ENCODE peak calls at places on chromosomes 13 and 19, in four cellular contexts. Y, D, S and B are unnamed samples.

GRCh38 chr19:29542776-29543175 is 17.0 kb downstream of the VSTM2B start:
- DNase-seq in S (no peak), Y (no peak), D (no peak), B (no peak)

GRCh38 chr13:77810430-77810829 is 108.2 kb downstream of the EDNRB start:
- DNase-seq in D (no peak), Y (peak), S (no peak), B (no peak)

GRCh38 chr19:52034051-52034728 is 6.0 kb upstream of the ZNF614 start:
- DNase-seq in D (no peak), Y (no peak), S (no peak), B (no peak)

GRCh38 chr19:19740755-19741154 is 7.8 kb upstream of the ZNF14 start:
- DNase-seq in Y (peak), S (no peak), D (no peak), B (no peak)

GRCh38 chr13:47287291-47287751 is 390.5 kb upstream of the HTR2A start:
- DNase-seq in Y (no peak), S (no peak), D (no peak), B (no peak)

GRCh38 chr19:32368781-32369180 is 23.4 kb downstream of the ZNF507 start:
- DNase-seq in S (no peak), D (no peak), Y (no peak), B (no peak)

GRCh38 chr19:7595466-7596133 is at the start of gene CAMSAP3:
- DNase-seq in D (no peak), S (peak), Y (peak), B (peak)

GRCh38 chr13:98719527-98720250 is 32.8 kb downstream of the SLC15A1 start:
- DNase-seq in D (no peak), S (no peak), Y (no peak), B (no peak)

GRCh38 chr13:59846845-59847620 is 316.7 kb downstream of the DIAPH3 start:
- DNase-seq in Y (no peak), S (no peak), D (no peak), B (no peak)

GRCh38 chr19:29842471-29843179 is 30.8 kb downstream of the CCNE1 start:
- DNase-seq in D (no peak), S (no peak), Y (no peak), B (no peak)

GRCh38 chr19:982567-983170 is 1.5 kb upstream of the WDR18 start:
- DNase-seq in D (no peak), S (peak), Y (peak), B (peak)

GRCh38 chr19:45677351-45678230 is 9.6 kb downstream of the GIPR start:
- DNase-seq in D (peak), S (peak), Y (peak), B (peak)

GRCh38 chr13:32917504-32917903 is 98.7 kb upstream of the KL start:
- DNase-seq in S (no peak), Y (no peak), D (peak), B (no peak)

GRCh38 chr19:16936901-16937300 is 48.1 kb downstream of the F2RL3 start:
- DNase-seq in D (no peak), S (no peak), Y (no peak), B (no peak)

GRCh38 chr13:94947965-94948371 is 235.6 kb upstream of the SOX21 start:
- DNase-seq in D (no peak), Y (no peak), S (no peak), B (peak)

GRCh38 chr19:38684078-38684861 is 36.8 kb downstream of the ACTN4 start:
- DNase-seq in D (no peak), S (no peak), Y (no peak), B (no peak)

GRCh38 chr13:21175656-21176194 is 627 bp downstream of the SKA3 start:
- DNase-seq in S (peak), D (no peak), Y (peak), B (no peak)

GRCh38 chr13:25659091-25659502 is 287.3 kb downstream of the ATP8A2 start:
- DNase-seq in D (no peak), S (no peak), Y (no peak), B (no peak)

GRCh38 chr13:48831248-48831647 is 144.5 kb upstream of the FNDC3A start:
- DNase-seq in S (no peak), Y (no peak), D (peak), B (no peak)

GRCh38 chr13:20051366-20051765 is 92.8 kb downstream of the ZMYM2 start:
- DNase-seq in D (no peak), Y (no peak), S (no peak), B (no peak)

GRCh38 chr19:45922281-45922680 is 7.7 kb upstream of the NANOS2 start:
- DNase-seq in S (peak), Y (no peak), D (no peak), B (peak)

GRCh38 chr19:45781282-45782161 is 768 bp downstream of the DMPK start:
- DNase-seq in D (no peak), S (no peak), Y (no peak), B (no peak)

GRCh38 chr13:46553886-46554855 is 1.2 kb downstream of the LRCH1 start:
- DNase-seq in S (peak), D (no peak), Y (peak), B (no peak)

GRCh38 chr13:30141773-30142501 is 165.4 kb downstream of the KATNAL1 start:
- DNase-seq in D (no peak), Y (no peak), S (no peak), B (no peak)

GRCh38 chr19:48169585-48169973 is 565 bp downstream of the LIG1 start:
- DNase-seq in D (no peak), Y (peak), S (peak), B (peak)

GRCh38 chr13:59061621-59062020 is 1102.1 kb downstream of the DIAPH3 start:
- DNase-seq in S (no peak), D (no peak), Y (no peak), B (no peak)

GRCh38 chr13:45850020-45850613 is 1.4 kb downstream of the SIAH3 start:
- DNase-seq in Y (peak), D (no peak), S (no peak), B (no peak)

GRCh38 chr13:24348385-24348784 is 39.0 kb downstream of the C1QTNF9 start:
- DNase-seq in S (no peak), Y (no peak), D (no peak), B (no peak)

GRCh38 chr19:30696514-30696913 is 324.3 kb downstream of the ZNF536 start:
- DNase-seq in S (no peak), D (no peak), Y (peak), B (peak)

GRCh38 chr13:98761126-98761978 is 8.9 kb upstream of the SLC15A1 start:
- DNase-seq in S (peak), D (peak), Y (no peak), B (no peak)

GRCh38 chr13:102401305-102401704 is 543 bp downstream of the FGF14 start:
- DNase-seq in Y (peak), S (no peak), D (no peak), B (no peak)

GRCh38 chr19:43488179-43488578 is 16.4 kb downstream of the PHLDB3 start:
- DNase-seq in Y (no peak), D (no peak), S (no peak), B (no peak)

GRCh38 chr19:7833225-7834156 is 3.5 kb downstream of the EVI5L start:
- DNase-seq in D (no peak), Y (no peak), S (peak), B (no peak)

GRCh38 chr19:8396563-8397203 is 6.5 kb downstream of the RAB11B start:
- DNase-seq in S (peak), Y (peak), D (peak), B (no peak)

GRCh38 chr19:43564800-43565199 is 10.5 kb downstream of the XRCC1 start:
- DNase-seq in Y (no peak), S (no peak), D (no peak), B (no peak)

GRCh38 chr19:23785982-23786381 is 27.3 kb upstream of the ZNF681 start:
- DNase-seq in D (no peak), S (no peak), Y (no peak), B (no peak)

GRCh38 chr19:23789246-23789645 is 30.6 kb upstream of the ZNF681 start:
- DNase-seq in S (no peak), D (no peak), Y (no peak), B (no peak)

GRCh38 chr19:23790641-23791488 is 32.2 kb upstream of the ZNF681 start:
- DNase-seq in D (no peak), Y (no peak), S (no peak), B (no peak)

GRCh38 chr19:23787106-23787505 is 28.4 kb upstream of the ZNF681 start:
- DNase-seq in Y (no peak), D (no peak), S (no peak), B (no peak)

DNA sequence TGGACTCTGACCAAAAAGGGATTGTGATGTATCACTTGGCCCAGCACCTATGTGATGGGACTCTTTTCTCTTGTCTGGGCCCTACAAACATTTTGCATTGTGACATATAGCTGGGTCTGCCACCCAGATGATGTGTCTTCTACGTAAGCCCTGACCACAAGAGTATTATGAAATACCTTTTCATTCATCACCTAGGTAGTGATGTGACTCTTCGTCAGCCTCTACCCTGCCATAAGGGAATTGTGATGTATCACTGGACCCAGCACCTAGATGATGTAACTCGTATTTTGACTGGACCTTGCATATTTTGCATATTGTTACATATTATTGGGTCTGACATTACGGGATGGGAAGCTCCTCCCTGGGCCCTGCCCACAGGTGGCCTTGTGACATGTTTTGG is 29.7 kb upstream of the ZNF681 start:
- DNase-seq in D (no peak), Y (no peak), S (no peak), B (peak)
- TF ChIP-seq TCF12 in D (no peak), Y (no peak), S (no peak), B (no peak)

DNA sequence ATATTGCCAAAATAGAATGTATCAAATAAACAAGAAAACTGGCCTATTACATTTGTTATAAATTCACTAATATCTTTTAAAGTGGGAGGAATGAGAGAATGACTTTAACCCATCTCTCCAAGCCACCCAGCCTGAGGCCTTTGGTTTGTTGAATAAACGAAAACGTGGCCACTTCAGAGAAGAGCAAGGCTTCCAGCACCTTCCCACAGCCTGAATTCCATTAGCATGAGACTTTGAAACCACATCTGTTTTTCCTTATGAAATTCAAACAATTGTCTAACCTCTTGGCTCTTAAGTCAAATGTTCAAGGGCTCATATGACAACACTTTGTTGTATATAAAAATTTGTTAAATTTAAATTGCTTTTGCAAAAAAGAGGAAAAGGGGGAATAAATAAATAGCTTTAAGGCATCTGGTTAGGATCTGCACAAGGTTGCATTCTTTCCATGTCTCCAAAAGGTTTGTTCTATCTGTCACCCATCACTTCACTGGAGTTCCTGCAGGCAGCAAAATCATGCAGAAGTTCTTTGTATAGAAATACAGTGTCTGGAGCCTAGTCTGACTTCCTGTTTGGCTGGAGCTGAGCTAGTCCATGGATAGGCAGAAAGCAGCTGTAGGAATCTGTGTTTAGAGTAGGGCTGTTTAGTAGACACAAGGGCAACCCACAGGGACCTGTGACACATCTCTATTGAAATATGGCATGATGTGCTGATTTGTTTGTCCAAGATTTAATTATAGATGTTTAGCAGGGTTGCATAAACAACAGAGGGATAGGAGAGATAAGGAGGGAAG is 502.3 kb downstream of the KCTD12 start:
- DNase-seq in Y (peak), D (no peak), S (no peak), B (no peak)
- TF ChIP-seq TCF12 in Y (peak), D (no peak), S (no peak), B (no peak)

GRCh38 chr13:27476943-27477681 is 26.7 kb upstream of the MTIF3 start:
- DNase-seq in D (no peak), Y (no peak), S (peak), B (no peak)
- TF ChIP-seq TCF12 in D (peak), Y (no peak), S (no peak), B (no peak)

DNA sequence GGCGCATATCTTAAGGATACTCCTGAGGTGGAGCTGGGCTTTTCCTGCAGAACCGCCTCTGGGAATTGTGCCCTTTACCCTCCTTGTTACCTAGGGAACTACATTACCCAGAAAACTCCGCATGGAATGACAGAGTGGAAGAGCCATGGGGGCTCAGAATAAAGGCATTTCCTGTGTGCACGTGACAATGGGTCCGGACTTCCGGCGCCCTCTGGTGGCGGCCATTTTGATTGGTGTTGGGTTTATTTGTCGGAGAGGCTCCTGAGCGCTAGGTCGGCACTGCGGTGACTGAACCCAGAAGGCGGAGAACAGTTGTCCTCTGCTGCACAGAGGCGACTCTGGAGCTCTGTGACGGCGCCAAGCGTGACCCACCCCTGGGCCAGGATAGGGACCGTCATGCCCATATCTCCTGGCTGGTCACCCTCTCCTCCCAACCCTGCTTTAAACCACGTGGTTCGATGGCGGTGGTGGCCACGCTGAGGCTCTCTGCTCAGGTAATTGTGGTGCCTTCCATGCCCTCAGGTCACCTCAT is at the start of gene ZNF587B:
- DNase-seq in D (no peak), Y (peak), S (peak), B (peak)
- TF ChIP-seq TCF12 in D (no peak), Y (no peak), S (no peak), B (peak)